ENCODE peak calls at places on chromosome 21, in four cellular contexts. O is HT-29, C is mesothelial cell of epicardium, D is midbrain. A is an unnamed sample.

GRCh38 chr21:38475519-38475918 is 22.8 kb downstream of the ERG start:
- DNase-seq in O (no peak), C (no peak), D (no peak), A (no peak)

GRCh38 chr21:41864311-41865001 is 14.7 kb downstream of the PRDM15 start:
- DNase-seq in O (no peak), C (no peak), D (no peak), A (no peak)

GRCh38 chr21:45502006-45502345 is 40.3 kb downstream of the SLC19A1 start:
- DNase-seq in O (no peak), C (no peak), D (no peak), A (no peak)

GRCh38 chr21:39105341-39105765 is 77.9 kb downstream of the PSMG1 start:
- DNase-seq in O (no peak), C (no peak), D (no peak), A (no peak)

GRCh38 chr21:29302340-29302991 is 3.7 kb downstream of the BACH1 start:
- DNase-seq in O (peak), C (no peak), D (no peak), A (peak)

GRCh38 chr21:39004776-39005605 is 178.3 kb downstream of the PSMG1 start:
- DNase-seq in O (peak), C (no peak), D (peak), A (no peak)

GRCh38 chr21:40841524-40842196 is 5.3 kb downstream of the DSCAM start:
- DNase-seq in O (peak), C (peak), D (peak), A (peak)

GRCh38 chr21:42370894-42371654 is 4.7 kb upstream of the TFF1 start:
- DNase-seq in O (no peak), C (no peak), D (no peak), A (no peak)

GRCh38 chr21:15692711-15693110 is 37.1 kb upstream of the USP25 start:
- DNase-seq in O (no peak), C (no peak), D (no peak), A (no peak)

GRCh38 chr21:41678944-41679343 is 87.9 kb downstream of the RIPK4 start:
- DNase-seq in O (peak), C (peak), D (peak), A (peak)

GRCh38 chr21:27756191-27756590 is 789.3 kb upstream of the ADAMTS5 start:
- DNase-seq in O (no peak), C (no peak), D (no peak), A (peak)